ENCODE peak calls at places on chromosomes 4 and X, in eight cellular contexts. C is ureter, S is glutamatergic neuron, X is posterior cingulate gyrus, P is AG08396, B is NCI-H345, D is kidney epithelial cell, I is lung microvascular endothelial cell. J is an unnamed sample.

GRCh38 chr4:155952546-155952945 is 1.1 kb downstream of the CTSO start:
- DNase-seq in C (no peak), S (no peak), X (no peak), P (no peak), B (no peak), D (no peak), I (peak; percentile 2), J (peak; percentile 60)

GRCh38 chr4:6419452-6420028 is 52.9 kb downstream of the PPP2R2C start:
- DNase-seq in C (no peak), S (no peak), X (no peak), P (no peak), B (no peak), D (no peak), I (no peak), J (peak; percentile 13)

GRCh38 chr4:151519728-151520415 is 110.9 kb downstream of the FHIP1A start:
- DNase-seq in C (no peak), S (no peak), X (no peak), P (no peak), B (no peak), D (no peak), I (no peak), J (no peak)

GRCh38 chr4:38273369-38273768 is 313.2 kb downstream of the PTTG2 start:
- DNase-seq in C (no peak), S (no peak), X (no peak), P (no peak), B (no peak), D (no peak), I (no peak), J (no peak)

GRCh38 chr4:135497563-135498152 is 1296.1 kb upstream of the PABPC4L start:
- DNase-seq in C (no peak), S (no peak), X (no peak), P (no peak), B (no peak), D (no peak), I (no peak), J (no peak)

GRCh38 chr4:153792893-153793227 is 4.0 kb upstream of the SFRP2 start:
- DNase-seq in C (no peak), S (peak; percentile 33), X (no peak), P (no peak), B (no peak), D (no peak), I (no peak), J (no peak)

GRCh38 chr4:151475338-151475737 is 66.4 kb downstream of the FHIP1A start:
- DNase-seq in C (no peak), S (no peak), X (no peak), P (no peak), B (no peak), D (no peak), I (no peak), J (no peak)

GRCh38 chrX:154717824-154718223 is 33.1 kb downstream of the GAB3 start:
- DNase-seq in C (no peak), S (peak; percentile 17), X (no peak), P (no peak), B (no peak), D (no peak), I (peak; percentile 87), J (peak; percentile 72)

GRCh38 chr4:77047037-77047436 is 28.8 kb downstream of the CCNI start:
- DNase-seq in C (no peak), S (no peak), X (no peak), P (no peak), B (no peak), D (no peak), I (peak; percentile 37), J (peak; percentile 38)

GRCh38 chr4:38160487-38161207 is 200.4 kb downstream of the PTTG2 start:
- DNase-seq in C (peak; percentile 70), S (no peak), X (no peak), P (peak; percentile 78), B (peak; percentile 32), D (peak; percentile 95), I (peak; percentile 96), J (peak; percentile 96)

GRCh38 chrX:110852180-110852579 is 56.6 kb upstream of the CHRDL1 start:
- DNase-seq in C (no peak), S (no peak), X (no peak), P (peak; percentile 12), B (peak; percentile 37), D (no peak), I (peak; percentile 12), J (peak; percentile 26)

GRCh38 chr4:99644453-99644852 is 13.2 kb downstream of the C4orf54 start:
- DNase-seq in C (no peak), S (no peak), X (no peak), P (no peak), B (no peak), D (no peak), I (no peak), J (no peak)

GRCh38 chrX:41148553-41148952 is 63.3 kb downstream of the USP9X start:
- DNase-seq in C (no peak), S (no peak), X (no peak), P (peak; percentile 8), B (no peak), D (peak; percentile 19), I (peak; percentile 73), J (no peak)

GRCh38 chr4:183142566-183143545 is 43.8 kb downstream of the WWC2 start:
- DNase-seq in C (peak; percentile 55), S (peak; percentile 70), X (no peak), P (no peak), B (peak; percentile 23), D (no peak), I (peak; percentile 43), J (peak; percentile 69)

GRCh38 chrX:3175659-3176438 is 134.6 kb downstream of the ARSF start:
- DNase-seq in C (no peak), S (no peak), X (no peak), P (no peak), B (no peak), D (no peak), I (no peak), J (peak; percentile 50)

GRCh38 chr4:112448211-112448745 is 67.7 kb downstream of the NEUROG2 start:
- DNase-seq in C (no peak), S (no peak), X (no peak), P (no peak), B (no peak), D (no peak), I (no peak), J (no peak)

GRCh38 chr4:1187182-1187581 is 14.8 kb upstream of the SPON2 start:
- DNase-seq in C (no peak), S (no peak), X (no peak), P (no peak), B (no peak), D (no peak), I (peak; percentile 32), J (no peak)

GRCh38 chrX:155637714-155638113 is 25.0 kb upstream of the TMLHE start:
- DNase-seq in C (no peak), S (no peak), X (no peak), P (no peak), B (no peak), D (no peak), I (peak; percentile 6), J (no peak)

GRCh38 chrX:7147431-7147977 is at the start of gene STS:
- DNase-seq in C (no peak), S (peak; percentile 54), X (peak; percentile 46), P (no peak), B (peak; percentile 40), D (no peak), I (peak; percentile 41), J (peak; percentile 70)

GRCh38 chrX:47176101-47176740 is 17.4 kb upstream of the UBA1 start:
- DNase-seq in C (no peak), S (no peak), X (no peak), P (no peak), B (no peak), D (no peak), I (no peak), J (no peak)

GRCh38 chrX:70494441-70494840 is 49.8 kb downstream of the DLG3 start:
- DNase-seq in C (no peak), S (no peak), X (no peak), P (no peak), B (no peak), D (no peak), I (no peak), J (no peak)